ENCODE peak calls at places on chromosomes 2 and 18, in nine cellular contexts. R is fibroblast of pulmonary artery, H is aorta, C is GM12865, K is HCT116, A is stomach, W is right lobe of liver, F is fibroblast of the aortic adventitia, P is uterus. Q is an unnamed sample.

GRCh38 chr2:121214296-121214695 is 70.7 kb downstream of the TFCP2L1 start:
- DNase-seq in C (no peak), F (no peak), A (no peak), W (no peak), P (no peak), K (no peak), R (no peak), H (no peak), Q (no peak)

GRCh38 chr18:48340502-48340901 is 68.7 kb downstream of the ZBTB7C start:
- DNase-seq in A (no peak), K (no peak), R (no peak), P (no peak), W (no peak), H (no peak), F (no peak), C (no peak), Q (no peak)

GRCh38 chr18:23106575-23106974 is 28.7 kb upstream of the CABLES1 start:
- DNase-seq in W (no peak), P (no peak), K (peak; percentile 88), H (peak; percentile 63), A (no peak), C (no peak), F (peak; percentile 68), R (peak; percentile 77), Q (peak; percentile 82)

GRCh38 chr2:161418715-161419337 is 2.7 kb downstream of the TBR1 start:
- DNase-seq in P (no peak), H (no peak), C (peak; percentile 27), R (no peak), K (no peak), A (no peak), F (no peak), W (no peak), Q (peak; percentile 85)

GRCh38 chr2:168006538-168006937 is 240.9 kb downstream of the STK39 start:
- DNase-seq in H (no peak), F (peak; percentile 16), W (no peak), K (no peak), R (no peak), P (no peak), C (no peak), A (peak; percentile 52), Q (no peak)

GRCh38 chr2:239148495-239149200 is 252.2 kb downstream of the HDAC4 start:
- DNase-seq in W (peak; percentile 10), P (no peak), C (no peak), K (no peak), H (peak; percentile 21), R (no peak), F (no peak), A (no peak), Q (no peak)

GRCh38 chr2:145016711-145017110 is 496.8 kb upstream of the ZEB2 start:
- DNase-seq in W (no peak), R (peak; percentile 32), F (no peak), H (no peak), K (no peak), C (no peak), P (no peak), A (no peak), Q (no peak)

GRCh38 chr18:39786477-39786876 is 2168.6 kb upstream of the PIK3C3 start:
- DNase-seq in W (no peak), K (no peak), H (no peak), A (no peak), C (no peak), P (no peak), F (no peak), R (no peak), Q (no peak)

GRCh38 chr2:11140492-11140891 is 14.8 kb upstream of the SLC66A3 start:
- DNase-seq in C (no peak), A (no peak), P (no peak), R (no peak), K (no peak), F (no peak), H (no peak), W (no peak), Q (peak; percentile 89)

GRCh38 chr18:5059540-5060032 is 137.5 kb downstream of the AKAIN1 start:
- DNase-seq in A (no peak), R (no peak), P (no peak), H (no peak), F (no peak), K (no peak), W (no peak), C (no peak), Q (no peak)

GRCh38 chr2:105068875-105069274 is 31.0 kb downstream of the MRPS9 start:
- DNase-seq in H (no peak), W (no peak), K (no peak), F (no peak), R (no peak), C (no peak), A (no peak), P (no peak), Q (no peak)

GRCh38 chr2:62705859-62706720 is 577 bp downstream of the EHBP1 start:
- DNase-seq in K (no peak), R (peak; percentile 51), W (peak; percentile 84), P (peak; percentile 66), F (peak; percentile 56), C (peak; percentile 54), A (peak; percentile 49), H (peak; percentile 71), Q (peak; percentile 85)

GRCh38 chr2:19419211-19419880 is 60.9 kb upstream of the OSR1 start:
- DNase-seq in W (no peak), H (no peak), P (no peak), C (no peak), A (no peak), K (no peak), F (no peak), R (no peak), Q (no peak)

GRCh38 chr2:112640800-112641675 is 4.7 kb upstream of the SLC20A1 start:
- DNase-seq in R (peak; percentile 82), W (no peak), P (no peak), H (no peak), F (peak; percentile 80), C (no peak), A (no peak), K (no peak), Q (peak; percentile 94)

GRCh38 chr2:85846411-85846810 is 42.4 kb downstream of the ST3GAL5 start:
- DNase-seq in W (no peak), H (no peak), K (no peak), P (no peak), F (peak; percentile 16), C (no peak), A (no peak), R (no peak), Q (peak; percentile 87)

GRCh38 chr2:237689569-237690131 is 62.3 kb downstream of the LRRFIP1 start:
- DNase-seq in C (no peak), H (peak; percentile 80), A (peak; percentile 76), F (no peak), P (peak; percentile 43), R (no peak), W (no peak), K (no peak), Q (no peak)
- H3K4me3 ChIP-seq in C (no peak overlapping the region), H (no peak overlapping the region), A (no peak overlapping the region), F (no peak overlapping the region), P (no peak overlapping the region), R (no peak overlapping the region), W (no peak overlapping the region), K (no peak overlapping the region), Q (no peak overlapping the region)

DNA sequence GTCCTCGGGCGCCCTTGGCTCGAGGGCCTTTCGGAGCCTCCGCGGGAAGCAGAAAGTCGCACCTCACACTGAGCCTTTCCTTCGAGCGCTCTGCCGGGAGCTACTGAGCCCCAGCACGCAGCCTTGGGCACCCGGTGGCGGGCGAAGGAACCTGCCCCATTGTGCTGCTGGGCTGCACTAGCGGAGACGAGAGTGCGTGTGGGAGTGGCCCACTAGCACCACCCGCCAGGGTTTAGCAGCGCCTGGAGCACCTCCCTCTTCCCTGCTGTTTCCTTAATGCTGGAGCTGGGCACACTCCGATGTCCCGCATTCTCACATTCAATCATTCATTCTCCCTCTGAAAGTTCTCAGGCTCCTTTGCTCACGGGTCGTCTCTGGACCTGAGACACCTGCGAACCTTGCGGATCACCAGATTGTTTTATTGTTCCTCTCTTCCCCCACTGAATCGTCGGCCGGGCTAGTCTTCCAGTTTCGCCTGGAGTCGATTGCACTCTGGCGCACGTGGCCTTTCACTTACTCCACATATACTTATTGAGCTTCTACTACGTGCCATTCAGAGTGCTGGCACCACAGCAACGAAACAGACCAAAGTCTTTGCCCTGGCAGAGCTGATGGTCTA is 8.4 kb upstream of the PAX3 start:
- DNase-seq in A (peak; percentile 53), R (no peak), C (no peak), W (no peak), F (no peak), H (no peak), K (no peak), P (no peak), Q (no peak)
- H3K4me3 ChIP-seq in A (no peak overlapping the region), R (no peak overlapping the region), C (no peak overlapping the region), W (no peak overlapping the region), F (no peak overlapping the region), H (no peak overlapping the region), K (no peak overlapping the region), P (no peak overlapping the region), Q (no peak overlapping the region)

GRCh38 chr2:8517850-8518480 is 163.9 kb upstream of the ID2 start:
- DNase-seq in W (no peak), H (no peak), R (no peak), F (no peak), P (no peak), C (no peak), A (no peak), K (no peak), Q (no peak)

GRCh38 chr2:8518986-8519669 is 162.7 kb upstream of the ID2 start:
- DNase-seq in H (no peak), C (no peak), F (no peak), P (no peak), W (no peak), K (no peak), A (no peak), R (no peak), Q (peak; percentile 68)

GRCh38 chr2:8522682-8523081 is 159.2 kb upstream of the ID2 start:
- DNase-seq in F (no peak), W (no peak), C (peak; percentile 77), R (no peak), K (no peak), A (no peak), H (no peak), P (no peak), Q (no peak)

GRCh38 chr2:8524388-8524787 is 157.5 kb upstream of the ID2 start:
- DNase-seq in P (no peak), C (no peak), K (no peak), R (no peak), H (no peak), F (no peak), W (no peak), A (no peak), Q (no peak)

GRCh38 chr2:8520791-8521344 is 161.0 kb upstream of the ID2 start:
- DNase-seq in P (no peak), F (no peak), A (no peak), K (no peak), H (no peak), R (no peak), C (peak; percentile 72), W (no peak), Q (no peak)
- H3K4me3 ChIP-seq in P (no peak overlapping the region), F (no peak overlapping the region), A (no peak overlapping the region), K (no peak overlapping the region), H (no peak overlapping the region), R (no peak overlapping the region), C (no peak overlapping the region), W (no peak overlapping the region), Q (no peak overlapping the region)

DNA sequence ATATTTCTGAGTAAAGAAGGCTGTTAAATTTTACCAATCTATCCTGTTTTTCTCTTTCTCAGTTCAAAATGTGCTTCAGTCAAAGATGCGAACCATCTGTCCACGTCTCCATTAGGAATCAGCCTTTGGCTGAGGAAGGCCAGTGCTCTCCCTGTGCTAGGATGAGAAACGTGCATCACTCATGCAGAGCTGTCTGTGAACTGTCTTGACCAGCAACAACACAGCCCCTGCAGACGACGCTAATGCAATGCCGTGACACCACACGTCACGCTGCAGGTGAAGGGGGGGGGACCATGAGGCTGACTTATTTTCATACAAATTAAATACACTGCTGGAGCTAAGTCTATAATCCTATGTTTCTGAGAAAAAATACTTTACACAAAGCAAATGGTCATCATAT is 97.2 kb downstream of the MBP start:
- DNase-seq in H (no peak), P (no peak), F (no peak), C (no peak), W (no peak), R (no peak), K (no peak), A (no peak), Q (no peak)
- H3K4me3 ChIP-seq in H (no peak overlapping the region), P (no peak overlapping the region), F (no peak overlapping the region), C (no peak overlapping the region), W (no peak overlapping the region), R (no peak overlapping the region), K (no peak overlapping the region), A (no peak overlapping the region), Q (no peak overlapping the region)